ENCODE peak calls at places on chromosomes 11 and 22, in six cellular contexts. One of them, this sample, is unnamed.

GRCh38 chr22:39535831-39536449 is 3.4 kb upstream of the RPS19BP1 start:
- DNase-seq in activated T-cell treated with anti-CD3 and anti-CD28 coated beads for 1 hour: no peak
- DNase-seq in NCI-H1930: no peak
- DNase-seq in T-helper 9 cell: no peak
- DNase-seq in HFFc6: no peak
- DNase-seq in left cardiac atrium: no peak
- DNase-seq in this sample: no peak

GRCh38 chr11:75380716-75381420 is 18.4 kb upstream of the RPS3 start:
- DNase-seq in activated T-cell treated with anti-CD3 and anti-CD28 coated beads for 1 hour: no peak
- DNase-seq in NCI-H1930: no peak
- DNase-seq in T-helper 9 cell: no peak
- DNase-seq in HFFc6: no peak
- DNase-seq in left cardiac atrium: peak; percentile 46
- DNase-seq in this sample: no peak

GRCh38 chr11:60193687-60194433 is 11.0 kb upstream of the MS4A6A start:
- DNase-seq in activated T-cell treated with anti-CD3 and anti-CD28 coated beads for 1 hour: peak; percentile 45
- DNase-seq in NCI-H1930: no peak
- DNase-seq in T-helper 9 cell: peak; percentile 52
- DNase-seq in HFFc6: peak; percentile 44
- DNase-seq in left cardiac atrium: peak; percentile 53
- DNase-seq in this sample: peak; percentile 46

GRCh38 chr22:32202539-32203180 is 2.2 kb downstream of the RFPL2 start:
- DNase-seq in activated T-cell treated with anti-CD3 and anti-CD28 coated beads for 1 hour: no peak
- DNase-seq in NCI-H1930: peak; percentile 8
- DNase-seq in T-helper 9 cell: no peak
- DNase-seq in HFFc6: peak; percentile 44
- DNase-seq in left cardiac atrium: no peak
- DNase-seq in this sample: no peak

GRCh38 chr11:67616431-67617242 is 9.9 kb downstream of the NDUFV1 start:
- DNase-seq in activated T-cell treated with anti-CD3 and anti-CD28 coated beads for 1 hour: no peak
- DNase-seq in NCI-H1930: no peak
- DNase-seq in T-helper 9 cell: no peak
- DNase-seq in HFFc6: no peak
- DNase-seq in left cardiac atrium: no peak
- DNase-seq in this sample: no peak

GRCh38 chr11:67320011-67320410 is 16.7 kb downstream of the SSH3 start:
- DNase-seq in activated T-cell treated with anti-CD3 and anti-CD28 coated beads for 1 hour: no peak
- DNase-seq in NCI-H1930: no peak
- DNase-seq in T-helper 9 cell: no peak
- DNase-seq in HFFc6: peak; percentile 35
- DNase-seq in left cardiac atrium: no peak
- DNase-seq in this sample: no peak

GRCh38 chr22:23894710-23895598 is 771 bp downstream of the MIF start:
- DNase-seq in activated T-cell treated with anti-CD3 and anti-CD28 coated beads for 1 hour: peak; percentile 45
- DNase-seq in NCI-H1930: peak; percentile 37
- DNase-seq in T-helper 9 cell: peak; percentile 49
- DNase-seq in HFFc6: peak; percentile 60
- DNase-seq in left cardiac atrium: peak; percentile 83
- DNase-seq in this sample: peak; percentile 83

GRCh38 chr11:11135820-11136476 is 217.1 kb downstream of the CSNK2A3 start:
- DNase-seq in activated T-cell treated with anti-CD3 and anti-CD28 coated beads for 1 hour: no peak
- DNase-seq in NCI-H1930: no peak
- DNase-seq in T-helper 9 cell: no peak
- DNase-seq in HFFc6: no peak
- DNase-seq in left cardiac atrium: no peak
- DNase-seq in this sample: no peak

GRCh38 chr11:57711414-57712255 is at the start of gene MED19:
- DNase-seq in activated T-cell treated with anti-CD3 and anti-CD28 coated beads for 1 hour: peak; percentile 57
- DNase-seq in NCI-H1930: peak; percentile 95
- DNase-seq in T-helper 9 cell: peak; percentile 61
- DNase-seq in HFFc6: peak; percentile 73
- DNase-seq in left cardiac atrium: peak; percentile 74
- DNase-seq in this sample: no peak

GRCh38 chr11:116931206-116931953 is 94.0 kb upstream of the APOA1 start:
- DNase-seq in activated T-cell treated with anti-CD3 and anti-CD28 coated beads for 1 hour: no peak
- DNase-seq in NCI-H1930: no peak
- DNase-seq in T-helper 9 cell: peak; percentile 28
- DNase-seq in HFFc6: no peak
- DNase-seq in left cardiac atrium: peak; percentile 40
- DNase-seq in this sample: no peak

GRCh38 chr22:41511521-41511968 is 32.7 kb downstream of the POLR3H start:
- DNase-seq in activated T-cell treated with anti-CD3 and anti-CD28 coated beads for 1 hour: no peak
- DNase-seq in NCI-H1930: no peak
- DNase-seq in T-helper 9 cell: no peak
- DNase-seq in HFFc6: no peak
- DNase-seq in left cardiac atrium: peak; percentile 30
- DNase-seq in this sample: no peak